ENCODE peak calls at places on chromosomes 1 and 21, in four cellular contexts. One of them, this sample, is unnamed.

GRCh38 chr1:205262706-205263105 is 35.0 kb downstream of the TMCC2 start:
- DNase-seq in K562: no peak
- DNase-seq in HepG2: no peak
- DNase-seq in GM12878: no peak
- DNase-seq in this sample: no peak

GRCh38 chr1:51265618-51266017 is 29.5 kb downstream of the RNF11 start:
- DNase-seq in K562: no peak
- DNase-seq in HepG2: no peak
- DNase-seq in GM12878: no peak
- DNase-seq in this sample: no peak

GRCh38 chr1:60025552-60025951 is 48.0 kb downstream of the C1orf87 start:
- DNase-seq in K562: no peak
- DNase-seq in GM12878: no peak
- DNase-seq in HepG2: no peak
- DNase-seq in this sample: no peak

GRCh38 chr1:228463559-228464455 is 23.4 kb upstream of the RNF187 start:
- DNase-seq in HepG2: no peak
- DNase-seq in GM12878: no peak
- DNase-seq in K562: peak; percentile 93
- DNase-seq in this sample: peak; percentile 83

GRCh38 chr1:66778969-66779368 is 22.1 kb downstream of the INSL5 start:
- DNase-seq in K562: no peak
- DNase-seq in GM12878: no peak
- DNase-seq in HepG2: no peak
- DNase-seq in this sample: no peak

GRCh38 chr1:115727706-115728249 is 40.7 kb downstream of the CASQ2 start:
- DNase-seq in K562: no peak
- DNase-seq in GM12878: no peak
- DNase-seq in HepG2: peak; percentile 89
- DNase-seq in this sample: peak; percentile 1

GRCh38 chr1:116628448-116628847 is 39.1 kb downstream of the IGSF3 start:
- DNase-seq in GM12878: peak; percentile 48
- DNase-seq in HepG2: no peak
- DNase-seq in K562: no peak
- DNase-seq in this sample: no peak

GRCh38 chr1:200041337-200042118 is 14.0 kb downstream of the NR5A2 start:
- DNase-seq in K562: no peak
- DNase-seq in HepG2: no peak
- DNase-seq in GM12878: no peak
- DNase-seq in this sample: no peak

GRCh38 chr1:4601986-4602385 is 52.4 kb upstream of the AJAP1 start:
- DNase-seq in K562: no peak
- DNase-seq in HepG2: no peak
- DNase-seq in GM12878: no peak
- DNase-seq in this sample: no peak

GRCh38 chr21:29193907-29194306 is 63.5 kb downstream of the MAP3K7CL start:
- DNase-seq in HepG2: peak; percentile 59
- DNase-seq in K562: no peak
- DNase-seq in GM12878: no peak
- DNase-seq in this sample: no peak

GRCh38 chr1:156814571-156815260 is 1.9 kb downstream of the SH2D2A start:
- DNase-seq in K562: no peak
- DNase-seq in GM12878: no peak
- DNase-seq in HepG2: no peak
- DNase-seq in this sample: no peak

GRCh38 chr1:178010674-178011073 is 40.8 kb upstream of the SEC16B start:
- DNase-seq in HepG2: no peak
- DNase-seq in GM12878: no peak
- DNase-seq in K562: no peak
- DNase-seq in this sample: no peak

GRCh38 chr1:22317231-22317919 is 134.3 kb upstream of the ZBTB40 start:
- DNase-seq in GM12878: no peak
- DNase-seq in HepG2: no peak
- DNase-seq in K562: peak; percentile 80
- DNase-seq in this sample: peak; percentile 56

GRCh38 chr1:96559707-96560588 is 161.6 kb upstream of the PTBP2 start:
- DNase-seq in HepG2: no peak
- DNase-seq in K562: no peak
- DNase-seq in GM12878: no peak
- DNase-seq in this sample: no peak

GRCh38 chr1:172399369-172400072 is 21.0 kb upstream of the C1orf105 start:
- DNase-seq in GM12878: no peak
- DNase-seq in K562: peak; percentile 22
- DNase-seq in HepG2: peak; percentile 78
- DNase-seq in this sample: peak; percentile 78

GRCh38 chr1:6859415-6860343 is 74.4 kb downstream of the CAMTA1 start:
- DNase-seq in HepG2: peak; percentile 68
- DNase-seq in K562: no peak
- DNase-seq in GM12878: no peak
- DNase-seq in this sample: peak; percentile 61

GRCh38 chr1:23980725-23981063 is 567 bp upstream of the SRSF10 start:
- DNase-seq in K562: peak; percentile 73
- DNase-seq in GM12878: no peak
- DNase-seq in HepG2: no peak
- DNase-seq in this sample: no peak

GRCh38 chr1:155052412-155053400 is 1.6 kb downstream of the ADAM15 start:
- DNase-seq in GM12878: no peak
- DNase-seq in HepG2: no peak
- DNase-seq in K562: peak; percentile 64
- DNase-seq in this sample: peak; percentile 29

GRCh38 chr1:194378517-194378916 is 1192.1 kb upstream of the B3GALT2 start:
- DNase-seq in HepG2: no peak
- DNase-seq in GM12878: no peak
- DNase-seq in K562: no peak
- DNase-seq in this sample: no peak

GRCh38 chr1:224503161-224504118 is 68.8 kb upstream of the WDR26 start:
- DNase-seq in GM12878: peak; percentile 51
- DNase-seq in K562: peak; percentile 100
- DNase-seq in HepG2: peak; percentile 38
- DNase-seq in this sample: peak; percentile 31

GRCh38 chr1:3463891-3464648 is 9.6 kb downstream of the ARHGEF16 start:
- DNase-seq in GM12878: no peak
- DNase-seq in K562: no peak
- DNase-seq in HepG2: no peak
- DNase-seq in this sample: no peak

GRCh38 chr1:3464649-3465025 is 10.2 kb downstream of the ARHGEF16 start:
- DNase-seq in K562: no peak
- DNase-seq in HepG2: no peak
- DNase-seq in GM12878: no peak
- DNase-seq in this sample: no peak

GRCh38 chr1:3465935-3466321 is 11.5 kb downstream of the ARHGEF16 start:
- DNase-seq in K562: no peak
- DNase-seq in HepG2: no peak
- DNase-seq in GM12878: no peak
- DNase-seq in this sample: no peak

GRCh38 chr1:3466366-3467075 is 12.1 kb downstream of the ARHGEF16 start:
- DNase-seq in K562: no peak
- DNase-seq in HepG2: no peak
- DNase-seq in GM12878: no peak
- DNase-seq in this sample: no peak

GRCh38 chr1:3465091-3465934 is 10.8 kb downstream of the ARHGEF16 start:
- DNase-seq in K562: no peak
- DNase-seq in GM12878: no peak
- DNase-seq in HepG2: no peak
- DNase-seq in this sample: no peak
- H3K4me1 ChIP-seq in K562: no peaks in the 10 kb centered on the region
- H3K4me1 ChIP-seq in GM12878: no peaks in the 10 kb centered on the region
- H3K4me1 ChIP-seq in HepG2: peaks cover 18% of the 10 kb centered on the region
- H3K4me1 ChIP-seq in this sample: peaks cover 1% of the 10 kb centered on the region

GRCh38 chr1:241357366-241358305 is 631 bp upstream of the RGS7 start:
- DNase-seq in GM12878: no peak
- DNase-seq in HepG2: no peak
- DNase-seq in K562: no peak
- DNase-seq in this sample: no peak
- TF ChIP-seq POLR2AphosphoS2 in GM12878: no peak
- TF ChIP-seq POLR2AphosphoS2 in HepG2: no peak
- TF ChIP-seq POLR2AphosphoS2 in K562: no peak
- TF ChIP-seq POLR2AphosphoS2 in this sample: no peak

GRCh38 chr21:33057385-33057940 is 12.5 kb upstream of the OLIG1 start:
- DNase-seq in K562: no peak
- DNase-seq in HepG2: no peak
- DNase-seq in GM12878: no peak
- DNase-seq in this sample: no peak
- H3K4me1 ChIP-seq in K562: no peaks in the 10 kb centered on the region
- H3K4me1 ChIP-seq in HepG2: no peaks in the 10 kb centered on the region
- H3K4me1 ChIP-seq in GM12878: no peaks in the 10 kb centered on the region
- H3K4me1 ChIP-seq in this sample: no peaks in the 10 kb centered on the region

GRCh38 chr1:226821719-226822085 is 48.7 kb upstream of the PSEN2 start:
- DNase-seq in K562: no peak
- DNase-seq in GM12878: no peak
- DNase-seq in HepG2: no peak
- DNase-seq in this sample: no peak
- TF ChIP-seq POLR2AphosphoS2 in K562: no peak
- TF ChIP-seq POLR2AphosphoS2 in GM12878: no peak
- TF ChIP-seq POLR2AphosphoS2 in HepG2: no peak
- TF ChIP-seq POLR2AphosphoS2 in this sample: no peak

GRCh38 chr21:15254111-15254510 is 189.3 kb upstream of the NRIP1 start:
- DNase-seq in HepG2: no peak
- DNase-seq in K562: no peak
- DNase-seq in GM12878: no peak
- DNase-seq in this sample: no peak

GRCh38 chr21:15252437-15252836 is 187.6 kb upstream of the NRIP1 start:
- DNase-seq in GM12878: no peak
- DNase-seq in K562: no peak
- DNase-seq in HepG2: no peak
- DNase-seq in this sample: no peak

GRCh38 chr21:15257646-15258045 is 192.8 kb upstream of the NRIP1 start:
- DNase-seq in K562: no peak
- DNase-seq in HepG2: no peak
- DNase-seq in GM12878: no peak
- DNase-seq in this sample: no peak

GRCh38 chr21:15260604-15261003 is 195.8 kb upstream of the NRIP1 start:
- DNase-seq in HepG2: no peak
- DNase-seq in K562: no peak
- DNase-seq in GM12878: no peak
- DNase-seq in this sample: no peak

GRCh38 chr21:15255359-15256157 is 190.8 kb upstream of the NRIP1 start:
- DNase-seq in GM12878: no peak
- DNase-seq in HepG2: no peak
- DNase-seq in K562: no peak
- DNase-seq in this sample: no peak
- H3K4me1 ChIP-seq in GM12878: no peaks in the 10 kb centered on the region
- H3K4me1 ChIP-seq in HepG2: peaks cover 14% of the 10 kb centered on the region
- H3K4me1 ChIP-seq in K562: peaks cover 3% of the 10 kb centered on the region
- H3K4me1 ChIP-seq in this sample: peaks cover 5% of the 10 kb centered on the region

DNA sequence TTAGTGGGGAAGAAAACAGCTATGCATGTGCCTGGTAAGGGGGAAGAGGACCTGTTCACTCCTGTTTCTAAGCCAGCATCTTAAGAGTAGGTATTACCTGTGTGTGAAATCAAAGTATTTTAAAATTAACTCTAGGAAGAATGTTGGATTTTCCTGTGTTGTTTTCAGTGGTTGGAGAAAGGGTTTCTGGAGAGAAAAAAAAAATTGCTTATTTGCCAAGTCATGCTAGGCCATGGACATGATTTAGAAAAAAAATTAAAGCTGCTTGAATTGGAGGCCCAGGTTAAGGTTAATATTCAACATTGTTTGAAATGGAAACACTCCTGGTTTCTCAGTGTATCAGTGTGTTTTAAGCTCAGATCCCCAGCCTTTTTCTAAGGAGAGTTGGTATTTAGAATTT is 42.8 kb upstream of the DNAJC6 start:
- DNase-seq in GM12878: no peak
- DNase-seq in HepG2: no peak
- DNase-seq in K562: no peak
- DNase-seq in this sample: no peak
- TF ChIP-seq POLR2AphosphoS2 in GM12878: no peak
- TF ChIP-seq POLR2AphosphoS2 in HepG2: no peak
- TF ChIP-seq POLR2AphosphoS2 in K562: no peak
- TF ChIP-seq POLR2AphosphoS2 in this sample: no peak